ENCODE peak calls at places on chromosomes 13 and 19, in six cellular contexts. T is globus pallidus, E is A549, S is NCI-H774, B is NCI-H2029 treated with DMSO at 0.1 percent for 48 hours, N is GM03348. M is an unnamed sample.

GRCh38 chr19:50025794-50026549 is at the start of gene ZNF473:
- DNase-seq in E (peak), T (no peak), S (peak), B (no peak), N (peak), M (peak)

GRCh38 chr19:341386-342127 is 3.0 kb downstream of the MIER2 start:
- DNase-seq in N (no peak), S (no peak), T (no peak), E (no peak), B (no peak), M (no peak)

GRCh38 chr19:40380199-40381037 is 9.6 kb downstream of the HIPK4 start:
- DNase-seq in T (no peak), E (no peak), S (no peak), N (no peak), B (no peak), M (no peak)

GRCh38 chr13:35769812-35770211 is 293.3 kb upstream of the MAB21L1 start:
- DNase-seq in S (no peak), T (no peak), N (no peak), B (no peak), E (no peak), M (no peak)

GRCh38 chr19:38975861-38976271 is 324 bp upstream of the FBXO17 start:
- DNase-seq in S (no peak), N (no peak), T (peak), E (peak), B (no peak), M (no peak)

GRCh38 chr19:58474291-58474996 is 1.7 kb upstream of the ZNF446 start:
- DNase-seq in B (no peak), S (no peak), E (no peak), T (no peak), N (peak), M (no peak)

GRCh38 chr13:112453874-112454647 is 77.9 kb downstream of the SPACA7 start:
- DNase-seq in B (no peak), T (no peak), N (peak), S (no peak), E (no peak), M (no peak)

GRCh38 chr19:13350072-13350471 is 156.2 kb downstream of the CACNA1A start:
- DNase-seq in N (no peak), S (no peak), B (no peak), E (no peak), T (no peak), M (no peak)

GRCh38 chr13:20566424-20566916 is 487 bp upstream of the IFT88 start:
- DNase-seq in S (peak), E (peak), B (peak), N (no peak), T (no peak), M (peak)

M was measured in NCI-H1436.